ENCODE peak calls at places on chromosome 2, in five cellular contexts. D is endothelial cell, E is pancreas, H is lower lobe of right lung, K is progenitor cell of endocrine pancreas. O is an unnamed sample.
A peak's percentile ranks its signal among the peaks of the same experiment; 100 is the strongest.

GRCh38 chr2:239187464-239188253 is 213.2 kb downstream of the HDAC4 start:
- DNase-seq in D (no peak), E (no peak), H (no peak), K (no peak), O (peak; percentile 34)

GRCh38 chr2:197677483-197677882 is 2.1 kb upstream of the RFTN2 start:
- DNase-seq in D (no peak), E (no peak), H (no peak), K (no peak), O (no peak)

GRCh38 chr2:195658541-195658890 is 1.5 kb downstream of the SLC39A10 start:
- DNase-seq in D (no peak), E (no peak), H (no peak), K (no peak), O (no peak)

GRCh38 chr2:45345331-45346305 is 265.4 kb downstream of the SRBD1 start:
- DNase-seq in D (no peak), E (no peak), H (no peak), K (no peak), O (no peak)

GRCh38 chr2:228698963-228699362 is 517.5 kb upstream of the SPHKAP start:
- DNase-seq in D (no peak), E (no peak), H (no peak), K (no peak), O (no peak)

GRCh38 chr2:71784734-71785549 is 331.6 kb downstream of the DYSF start:
- DNase-seq in D (no peak), E (no peak), H (no peak), K (peak; percentile 3), O (no peak)

GRCh38 chr2:118089015-118089800 is 937 bp downstream of the INSIG2 start:
- DNase-seq in D (peak; percentile 19), E (no peak), H (no peak), K (no peak), O (no peak)

GRCh38 chr2:102585704-102586404 is 33.5 kb upstream of the SLC9A2 start:
- DNase-seq in D (no peak), E (no peak), H (no peak), K (no peak), O (no peak)

GRCh38 chr2:180572346-180572745 is 408.1 kb upstream of the UBE2E3 start:
- DNase-seq in D (no peak), E (no peak), H (no peak), K (no peak), O (no peak)

GRCh38 chr2:17615728-17616351 is 75.3 kb downstream of the VSNL1 start:
- DNase-seq in D (no peak), E (no peak), H (no peak), K (no peak), O (no peak)

GRCh38 chr2:105796131-105796638 is 51.5 kb downstream of the NCK2 start:
- DNase-seq in D (no peak), E (no peak), H (no peak), K (no peak), O (no peak)

GRCh38 chr2:15931514-15931870 is 8.9 kb upstream of the MYCN start:
- DNase-seq in D (no peak), E (no peak), H (no peak), K (no peak), O (no peak)

GRCh38 chr2:45323344-45323743 is 287.7 kb downstream of the SRBD1 start:
- DNase-seq in D (no peak), E (no peak), H (no peak), K (no peak), O (no peak)

GRCh38 chr2:227322530-227323190 is 2.4 kb upstream of the MFF start:
- DNase-seq in D (no peak), E (no peak), H (no peak), K (no peak), O (no peak)

GRCh38 chr2:42385225-42385624 is 24.2 kb upstream of the COX7A2L start:
- DNase-seq in D (no peak), E (no peak), H (no peak), K (no peak), O (no peak)

GRCh38 chr2:31558401-31559295 is 22.1 kb downstream of the SRD5A2 start:
- DNase-seq in D (no peak), E (no peak), H (no peak), K (no peak), O (no peak)

GRCh38 chr2:102478686-102479470 is 5.9 kb downstream of the SLC9A4 start:
- DNase-seq in D (no peak), E (no peak), H (no peak), K (no peak), O (no peak)

GRCh38 chr2:162333968-162334367 is 10.0 kb upstream of the GCA start:
- DNase-seq in D (peak; percentile 24), E (no peak), H (no peak), K (no peak), O (no peak)

GRCh38 chr2:31227711-31228125 is 6.2 kb upstream of the EHD3 start:
- DNase-seq in D (no peak), E (no peak), H (no peak), K (no peak), O (no peak)

GRCh38 chr2:246489-247145 is 17.2 kb downstream of the SH3YL1 start:
- DNase-seq in D (peak; percentile 54), E (no peak), H (no peak), K (no peak), O (no peak)

GRCh38 chr2:178391701-178392100 is 59.3 kb downstream of the PRKRA start:
- DNase-seq in D (no peak), E (no peak), H (no peak), K (no peak), O (no peak)

GRCh38 chr2:6923319-6923718 is 6.1 kb downstream of the RNF144A start:
- DNase-seq in D (no peak), E (no peak), H (no peak), K (no peak), O (no peak)

GRCh38 chr2:241860184-241861078 is 1.7 kb upstream of the PDCD1 start:
- DNase-seq in D (no peak), E (peak; percentile 41), H (peak; percentile 37), K (no peak), O (no peak)

GRCh38 chr2:217993817-217994459 is 8.9 kb downstream of the TNS1 start:
- DNase-seq in D (peak; percentile 82), E (peak; percentile 93), H (peak; percentile 78), K (peak; percentile 67), O (no peak)

GRCh38 chr2:129812654-129813053 is 166.8 kb upstream of the RAB6C start:
- DNase-seq in D (no peak), E (no peak), H (no peak), K (no peak), O (no peak)

GRCh38 chr2:129812071-129812470 is 167.4 kb upstream of the RAB6C start:
- DNase-seq in D (no peak), E (no peak), H (peak; percentile 75), K (no peak), O (no peak)

GRCh38 chr2:129810521-129810920 is 168.9 kb upstream of the RAB6C start:
- DNase-seq in D (no peak), E (no peak), H (no peak), K (no peak), O (no peak)

GRCh38 chr2:129817175-129817574 is 162.3 kb upstream of the RAB6C start:
- DNase-seq in D (no peak), E (no peak), H (no peak), K (no peak), O (no peak)

DNA sequence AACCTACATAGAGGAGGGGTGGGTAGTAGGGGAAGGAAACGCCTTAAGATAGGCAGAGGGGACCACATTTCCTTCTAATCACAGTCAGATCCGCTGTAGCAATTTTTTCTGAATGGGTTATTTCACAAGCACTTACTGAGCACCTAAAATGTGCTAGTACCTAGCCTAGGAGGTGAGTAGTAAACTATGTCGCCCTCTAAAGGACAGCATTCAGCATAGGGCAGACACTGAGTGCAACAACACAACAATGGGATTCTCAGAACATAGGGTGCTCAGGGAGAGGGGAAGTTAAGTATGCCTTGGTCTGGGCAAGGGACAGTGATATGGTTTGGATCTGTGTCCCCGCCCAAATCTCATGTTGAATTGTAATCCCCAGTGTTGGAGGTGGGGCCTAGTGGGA is 166.1 kb upstream of the RAB6C start:
- DNase-seq in D (no peak), E (no peak), H (no peak), K (no peak), O (no peak)
- TF ChIP-seq CTCF in D (no peak), E (no peak), H (no peak), K (peak; percentile 18), O (no peak)

GRCh38 chr2:219003267-219003634 is 10.0 kb upstream of the CRYBA2 start:
- DNase-seq in D (no peak), E (no peak), H (no peak), K (no peak), O (no peak)
- TF ChIP-seq CTCF in D (no peak), E (peak; percentile 48), H (no peak), K (no peak), O (peak; percentile 33)

GRCh38 chr2:38076250-38076709 is 329 bp upstream of the CYP1B1 start:
- DNase-seq in D (peak; percentile 59), E (peak; percentile 76), H (peak; percentile 88), K (peak; percentile 48), O (peak; percentile 68)
- TF ChIP-seq CTCF in D (no peak), E (no peak), H (no peak), K (peak; percentile 68), O (peak; percentile 59)

DNA sequence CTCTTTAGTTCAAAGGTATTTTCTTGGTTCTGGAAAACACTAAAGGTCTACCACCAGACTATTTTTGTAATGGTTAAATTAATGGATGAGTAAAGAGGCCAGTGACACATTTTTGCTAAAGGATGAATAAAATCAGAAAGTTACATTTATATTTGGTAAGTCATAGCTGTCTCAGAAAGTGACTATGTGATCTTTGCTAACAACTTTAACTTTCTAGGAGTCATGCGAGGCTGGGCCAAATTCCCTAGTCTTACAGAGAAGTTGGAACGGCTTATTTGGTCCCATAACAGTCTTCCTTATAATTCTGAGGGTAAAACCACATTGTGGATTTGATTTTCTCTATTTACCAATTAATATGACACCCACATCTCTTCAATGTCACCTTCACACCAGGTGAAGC is 198.1 kb downstream of the PDE1A start:
- DNase-seq in D (no peak), E (no peak), H (no peak), K (no peak), O (no peak)
- TF ChIP-seq CTCF in D (no peak), E (no peak), H (no peak), K (no peak), O (no peak)

DNA sequence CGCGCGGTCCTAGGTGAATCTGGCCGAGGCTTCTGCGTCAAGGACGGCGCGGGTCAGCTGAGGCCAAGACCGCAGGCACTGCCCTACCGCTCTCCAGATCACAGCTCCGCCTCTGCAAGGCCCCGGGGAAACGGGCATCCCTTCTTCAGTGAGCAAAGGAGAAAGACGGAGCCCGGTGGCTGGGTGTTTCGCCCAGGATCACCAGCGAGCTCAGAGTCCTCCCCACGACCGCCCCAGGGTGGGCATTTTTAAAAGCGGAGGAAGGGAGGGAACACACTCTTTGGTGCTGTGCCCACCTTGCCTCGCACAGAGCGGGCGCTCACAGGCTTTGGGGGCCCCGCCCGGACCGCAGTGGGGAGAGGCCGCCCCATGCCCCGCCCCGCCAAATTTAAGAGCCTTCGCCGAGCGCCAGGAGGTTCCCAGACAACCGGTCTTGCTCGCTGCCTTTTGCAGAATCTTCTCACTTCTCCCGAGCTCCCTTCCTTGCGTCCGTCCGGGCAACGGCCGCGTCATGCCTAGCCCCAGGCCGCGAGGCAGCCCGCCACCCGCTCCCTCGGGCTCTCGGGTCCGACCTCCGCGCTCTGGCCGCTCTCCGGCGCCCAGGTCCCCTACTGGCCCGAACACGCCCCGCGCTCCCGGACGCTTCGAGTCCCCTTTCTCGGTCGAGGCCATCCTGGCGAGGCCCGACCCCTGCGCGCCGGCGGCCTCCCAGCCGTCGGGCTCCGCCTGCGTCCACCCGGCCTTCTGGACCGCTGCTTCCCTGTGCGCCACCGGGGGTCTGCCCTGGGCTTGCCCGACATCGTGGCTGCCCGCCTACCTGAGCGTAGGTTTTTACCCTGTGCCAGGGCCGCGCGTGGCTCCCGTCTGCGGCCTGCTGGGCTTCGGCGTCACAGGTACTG is at the start of gene NOTO:
- DNase-seq in D (peak; percentile 31), E (no peak), H (no peak), K (peak; percentile 24), O (no peak)
- TF ChIP-seq CTCF in D (no peak), E (no peak), H (no peak), K (no peak), O (no peak)

O was measured in mesothelial cell of epicardium.